ENCODE peak calls at places on chromosomes 7 and 10, in ten cellular contexts. One of them, this sample, is unnamed. For H3K36me3, the result is how much of the 10 kb centered on the place peaks cover.

GRCh38 chr10:43064331-43065075 is 12.4 kb upstream of the RET start:
- DNase-seq in HCT116: no peak
- DNase-seq in heart right ventricle: no peak
- DNase-seq in heart left ventricle: no peak
- DNase-seq in astrocyte: no peak
- DNase-seq in lower lobe of right lung: no peak
- DNase-seq in BE2C: no peak
- DNase-seq in uterus: no peak
- DNase-seq in IMR-90: no peak
- DNase-seq in cardiac muscle cell: no peak
- DNase-seq in this sample: no peak

GRCh38 chr10:8407561-8408021 is 353.1 kb downstream of the GATA3 start:
- DNase-seq in heart left ventricle: no peak
- DNase-seq in heart right ventricle: no peak
- DNase-seq in uterus: no peak
- DNase-seq in cardiac muscle cell: no peak
- DNase-seq in lower lobe of right lung: no peak
- DNase-seq in HCT116: no peak
- DNase-seq in BE2C: no peak
- DNase-seq in IMR-90: no peak
- DNase-seq in astrocyte: no peak
- DNase-seq in this sample: peak

GRCh38 chr10:15370212-15370740 is 813 bp downstream of the FAM171A1 start:
- DNase-seq in heart right ventricle: peak
- DNase-seq in HCT116: no peak
- DNase-seq in astrocyte: no peak
- DNase-seq in cardiac muscle cell: peak
- DNase-seq in uterus: peak
- DNase-seq in heart left ventricle: peak
- DNase-seq in IMR-90: peak
- DNase-seq in lower lobe of right lung: no peak
- DNase-seq in BE2C: peak
- DNase-seq in this sample: peak

GRCh38 chr7:65980478-65981250 is 1.3 kb downstream of the GUSB start:
- DNase-seq in HCT116: no peak
- DNase-seq in cardiac muscle cell: peak
- DNase-seq in heart right ventricle: peak
- DNase-seq in heart left ventricle: peak
- DNase-seq in BE2C: no peak
- DNase-seq in IMR-90: no peak
- DNase-seq in uterus: no peak
- DNase-seq in lower lobe of right lung: peak
- DNase-seq in astrocyte: peak
- DNase-seq in this sample: no peak

GRCh38 chr10:132879408-132880147 is 62.8 kb downstream of the CFAP46 start:
- DNase-seq in BE2C: no peak
- DNase-seq in uterus: peak
- DNase-seq in cardiac muscle cell: no peak
- DNase-seq in HCT116: no peak
- DNase-seq in lower lobe of right lung: no peak
- DNase-seq in astrocyte: no peak
- DNase-seq in heart right ventricle: peak
- DNase-seq in IMR-90: no peak
- DNase-seq in heart left ventricle: no peak
- DNase-seq in this sample: no peak

GRCh38 chr7:21999896-22000295 is 54.2 kb upstream of the CDCA7L start:
- DNase-seq in cardiac muscle cell: no peak
- DNase-seq in astrocyte: no peak
- DNase-seq in HCT116: no peak
- DNase-seq in BE2C: no peak
- DNase-seq in uterus: no peak
- DNase-seq in heart left ventricle: no peak
- DNase-seq in heart right ventricle: no peak
- DNase-seq in lower lobe of right lung: no peak
- DNase-seq in IMR-90: peak
- DNase-seq in this sample: no peak

GRCh38 chr7:158973440-158973839 is 117.1 kb downstream of the DYNC2I1 start:
- DNase-seq in BE2C: peak
- DNase-seq in HCT116: peak
- DNase-seq in IMR-90: no peak
- DNase-seq in heart right ventricle: no peak
- DNase-seq in cardiac muscle cell: peak
- DNase-seq in astrocyte: no peak
- DNase-seq in uterus: no peak
- DNase-seq in lower lobe of right lung: no peak
- DNase-seq in heart left ventricle: no peak
- DNase-seq in this sample: no peak

GRCh38 chr10:132986978-132987377 is 44.6 kb upstream of the CFAP46 start:
- DNase-seq in uterus: no peak
- DNase-seq in BE2C: no peak
- DNase-seq in astrocyte: no peak
- DNase-seq in IMR-90: no peak
- DNase-seq in lower lobe of right lung: no peak
- DNase-seq in heart left ventricle: no peak
- DNase-seq in heart right ventricle: no peak
- DNase-seq in HCT116: no peak
- DNase-seq in cardiac muscle cell: no peak
- DNase-seq in this sample: no peak

GRCh38 chr10:25078659-25079429 is 62.4 kb downstream of the THNSL1 start:
- DNase-seq in cardiac muscle cell: no peak
- DNase-seq in IMR-90: no peak
- DNase-seq in uterus: no peak
- DNase-seq in lower lobe of right lung: no peak
- DNase-seq in BE2C: no peak
- DNase-seq in heart left ventricle: no peak
- DNase-seq in heart right ventricle: no peak
- DNase-seq in astrocyte: peak
- DNase-seq in HCT116: no peak
- DNase-seq in this sample: peak

GRCh38 chr7:104984591-104985258 is 29.3 kb upstream of the KMT2E start:
- DNase-seq in lower lobe of right lung: no peak
- DNase-seq in astrocyte: no peak
- DNase-seq in cardiac muscle cell: no peak
- DNase-seq in heart right ventricle: no peak
- DNase-seq in BE2C: no peak
- DNase-seq in HCT116: no peak
- DNase-seq in uterus: no peak
- DNase-seq in IMR-90: no peak
- DNase-seq in heart left ventricle: no peak
- DNase-seq in this sample: no peak

DNA sequence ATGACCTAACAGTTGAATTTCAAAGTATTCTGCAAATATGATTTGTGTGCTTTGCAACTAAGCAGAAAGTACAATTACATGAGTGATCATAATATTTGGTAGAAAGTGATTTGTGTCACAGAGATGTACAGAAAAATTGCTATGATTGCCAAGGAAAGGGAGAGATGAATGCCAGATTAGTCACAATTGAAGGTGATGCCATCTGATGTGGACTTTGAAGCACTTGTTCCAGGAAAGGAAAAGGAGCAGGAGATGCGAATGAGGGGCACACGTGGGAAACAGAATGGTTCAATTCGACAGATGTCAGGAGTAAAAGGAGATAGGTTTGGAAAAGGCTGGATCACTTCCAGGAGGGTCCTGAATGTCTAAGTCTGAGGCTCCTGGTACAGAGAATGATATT is 153.1 kb upstream of the LAMB4 start:
- DNase-seq in IMR-90: no peak
- DNase-seq in astrocyte: no peak
- DNase-seq in heart left ventricle: no peak
- DNase-seq in cardiac muscle cell: no peak
- DNase-seq in heart right ventricle: no peak
- DNase-seq in BE2C: no peak
- DNase-seq in lower lobe of right lung: no peak
- DNase-seq in HCT116: no peak
- DNase-seq in uterus: no peak
- DNase-seq in this sample: no peak
- H3K36me3 ChIP-seq in IMR-90: under half
- H3K36me3 ChIP-seq in astrocyte: under half
- H3K36me3 ChIP-seq in heart left ventricle: under half
- H3K36me3 ChIP-seq in cardiac muscle cell: under half
- H3K36me3 ChIP-seq in heart right ventricle: under half
- H3K36me3 ChIP-seq in BE2C: under half
- H3K36me3 ChIP-seq in lower lobe of right lung: under half
- H3K36me3 ChIP-seq in HCT116: under half
- H3K36me3 ChIP-seq in uterus: under half
- H3K36me3 ChIP-seq in this sample: under half

DNA sequence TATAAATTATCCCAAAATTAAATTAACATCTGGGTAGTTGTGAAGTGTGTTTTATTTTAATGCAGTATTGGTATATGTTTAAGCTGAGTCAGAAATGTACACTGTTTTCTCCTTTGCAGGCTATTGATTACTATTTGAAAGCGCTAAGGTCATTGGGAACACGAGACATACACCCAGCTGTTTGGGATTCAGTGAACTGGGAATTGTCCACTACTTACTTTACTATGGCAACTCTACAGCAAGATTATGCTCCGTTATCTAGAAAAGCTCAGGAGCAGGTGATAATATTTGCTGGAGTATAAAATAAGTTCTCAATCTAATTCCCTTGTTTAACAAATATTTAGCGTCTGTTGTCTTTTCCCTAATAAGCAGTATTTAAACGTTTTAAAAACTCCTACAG is 27.9 kb downstream of the EDRF1 start:
- DNase-seq in cardiac muscle cell: no peak
- DNase-seq in heart right ventricle: no peak
- DNase-seq in HCT116: no peak
- DNase-seq in BE2C: no peak
- DNase-seq in uterus: no peak
- DNase-seq in IMR-90: no peak
- DNase-seq in astrocyte: no peak
- DNase-seq in heart left ventricle: no peak
- DNase-seq in lower lobe of right lung: no peak
- DNase-seq in this sample: no peak
- H3K36me3 ChIP-seq in cardiac muscle cell: half or more
- H3K36me3 ChIP-seq in heart right ventricle: half or more
- H3K36me3 ChIP-seq in HCT116: half or more
- H3K36me3 ChIP-seq in BE2C: half or more
- H3K36me3 ChIP-seq in uterus: under half
- H3K36me3 ChIP-seq in IMR-90: half or more
- H3K36me3 ChIP-seq in astrocyte: half or more
- H3K36me3 ChIP-seq in heart left ventricle: half or more
- H3K36me3 ChIP-seq in lower lobe of right lung: half or more
- H3K36me3 ChIP-seq in this sample: under half

DNA sequence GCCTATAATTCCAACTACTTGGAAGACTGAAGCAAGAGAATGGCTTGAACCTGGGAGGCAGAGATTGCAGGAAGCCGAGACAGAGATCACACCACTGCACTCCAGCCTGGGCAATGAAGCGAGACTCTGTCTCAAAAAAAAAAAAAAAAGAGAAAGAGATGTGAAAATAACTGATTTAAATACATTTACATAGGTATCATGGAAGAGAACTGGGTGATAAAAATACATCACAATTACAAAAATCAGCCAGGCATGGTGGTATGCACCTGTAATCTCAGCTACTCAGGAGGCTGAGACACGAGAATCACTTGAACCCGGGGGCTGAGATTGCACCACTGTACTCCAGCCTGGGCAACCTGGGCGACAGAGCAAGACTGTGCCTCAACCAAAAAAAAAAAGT is 19.8 kb downstream of the NANOS1 start:
- DNase-seq in cardiac muscle cell: no peak
- DNase-seq in IMR-90: no peak
- DNase-seq in heart right ventricle: no peak
- DNase-seq in astrocyte: no peak
- DNase-seq in lower lobe of right lung: no peak
- DNase-seq in BE2C: no peak
- DNase-seq in HCT116: no peak
- DNase-seq in heart left ventricle: no peak
- DNase-seq in uterus: no peak
- DNase-seq in this sample: no peak
- H3K36me3 ChIP-seq in cardiac muscle cell: half or more
- H3K36me3 ChIP-seq in IMR-90: half or more
- H3K36me3 ChIP-seq in heart right ventricle: half or more
- H3K36me3 ChIP-seq in astrocyte: half or more
- H3K36me3 ChIP-seq in lower lobe of right lung: half or more
- H3K36me3 ChIP-seq in BE2C: half or more
- H3K36me3 ChIP-seq in HCT116: half or more
- H3K36me3 ChIP-seq in heart left ventricle: half or more
- H3K36me3 ChIP-seq in uterus: under half
- H3K36me3 ChIP-seq in this sample: under half

GRCh38 chr7:127914693-127915092 is 116.5 kb downstream of the LRRC4 start:
- DNase-seq in IMR-90: no peak
- DNase-seq in cardiac muscle cell: no peak
- DNase-seq in heart left ventricle: no peak
- DNase-seq in heart right ventricle: no peak
- DNase-seq in astrocyte: no peak
- DNase-seq in BE2C: no peak
- DNase-seq in lower lobe of right lung: no peak
- DNase-seq in HCT116: no peak
- DNase-seq in uterus: no peak
- DNase-seq in this sample: no peak

GRCh38 chr7:127912901-127913300 is 118.3 kb downstream of the LRRC4 start:
- DNase-seq in uterus: no peak
- DNase-seq in IMR-90: no peak
- DNase-seq in heart right ventricle: no peak
- DNase-seq in cardiac muscle cell: no peak
- DNase-seq in heart left ventricle: no peak
- DNase-seq in BE2C: no peak
- DNase-seq in lower lobe of right lung: no peak
- DNase-seq in HCT116: no peak
- DNase-seq in astrocyte: no peak
- DNase-seq in this sample: peak

GRCh38 chr7:127913686-127914085 is 117.6 kb downstream of the LRRC4 start:
- DNase-seq in heart right ventricle: no peak
- DNase-seq in heart left ventricle: no peak
- DNase-seq in IMR-90: peak
- DNase-seq in cardiac muscle cell: no peak
- DNase-seq in uterus: no peak
- DNase-seq in BE2C: no peak
- DNase-seq in astrocyte: no peak
- DNase-seq in HCT116: no peak
- DNase-seq in lower lobe of right lung: no peak
- DNase-seq in this sample: no peak

GRCh38 chr7:127909424-127910152 is 121.6 kb downstream of the LRRC4 start:
- DNase-seq in HCT116: no peak
- DNase-seq in BE2C: no peak
- DNase-seq in lower lobe of right lung: no peak
- DNase-seq in heart left ventricle: no peak
- DNase-seq in IMR-90: no peak
- DNase-seq in heart right ventricle: no peak
- DNase-seq in cardiac muscle cell: no peak
- DNase-seq in astrocyte: no peak
- DNase-seq in uterus: no peak
- DNase-seq in this sample: no peak

DNA sequence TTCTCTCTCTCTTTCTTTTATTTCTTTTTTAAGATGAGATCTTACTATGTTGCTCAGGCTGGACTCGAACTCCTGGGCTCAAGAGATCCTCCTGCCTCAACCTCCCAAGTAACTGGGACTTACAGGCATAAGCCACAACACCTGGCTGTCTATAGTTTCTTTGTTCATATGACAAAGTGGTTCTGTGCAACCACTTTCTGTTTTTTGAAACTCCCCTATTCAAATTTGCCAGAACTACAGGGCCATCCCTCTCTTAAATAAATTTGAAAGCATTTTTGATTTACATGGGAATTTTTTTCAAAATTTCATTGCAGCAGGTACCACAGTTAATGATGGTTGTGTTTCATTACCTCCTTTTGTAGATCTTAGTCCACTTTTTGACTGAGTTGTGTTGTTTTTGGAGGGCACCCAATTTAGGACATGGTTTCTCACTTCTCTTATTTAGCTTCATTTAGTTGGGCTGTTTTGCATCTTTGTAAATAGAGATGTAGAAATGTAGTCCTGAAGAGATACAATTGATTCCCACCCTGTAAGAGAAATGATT is 119.2 kb downstream of the LRRC4 start:
- DNase-seq in lower lobe of right lung: no peak
- DNase-seq in cardiac muscle cell: no peak
- DNase-seq in BE2C: no peak
- DNase-seq in uterus: no peak
- DNase-seq in astrocyte: no peak
- DNase-seq in heart right ventricle: no peak
- DNase-seq in HCT116: no peak
- DNase-seq in IMR-90: no peak
- DNase-seq in heart left ventricle: no peak
- DNase-seq in this sample: no peak
- H3K36me3 ChIP-seq in lower lobe of right lung: under half
- H3K36me3 ChIP-seq in cardiac muscle cell: under half
- H3K36me3 ChIP-seq in BE2C: under half
- H3K36me3 ChIP-seq in uterus: under half
- H3K36me3 ChIP-seq in astrocyte: under half
- H3K36me3 ChIP-seq in heart right ventricle: under half
- H3K36me3 ChIP-seq in HCT116: under half
- H3K36me3 ChIP-seq in IMR-90: under half
- H3K36me3 ChIP-seq in heart left ventricle: under half
- H3K36me3 ChIP-seq in this sample: under half

This sample was measured in Caco-2.